ENCODE peak calls at places on chromosomes 1 and 21, in four cellular contexts. L, P, O and Y are unnamed samples. For H3K4me1, the result is how much of the 10 kb centered on the place peaks cover.

GRCh38 chr1:233240839-233241682 is 54.5 kb downstream of the PCNX2 start:
- DNase-seq in P (no peak), O (peak), L (peak), Y (peak)

GRCh38 chr1:209630383-209631219 is 21.6 kb downstream of the LAMB3 start:
- DNase-seq in L (no peak), O (no peak), P (no peak), Y (no peak)

GRCh38 chr1:43590389-43590788 is 59.6 kb upstream of the KDM4A start:
- DNase-seq in P (no peak), O (no peak), L (no peak), Y (no peak)

GRCh38 chr1:91124989-91125417 is 103.2 kb upstream of the ZNF644 start:
- DNase-seq in L (peak), O (no peak), P (no peak), Y (no peak)

GRCh38 chr1:234970371-234970730 is 158.3 kb downstream of the TOMM20 start:
- DNase-seq in L (peak), P (no peak), O (no peak), Y (peak)

GRCh38 chr1:3518256-3518655 is 63.8 kb downstream of the ARHGEF16 start:
- DNase-seq in P (peak), L (no peak), O (no peak), Y (no peak)

GRCh38 chr1:202687819-202688218 is 22.4 kb downstream of the SYT2 start:
- DNase-seq in P (no peak), O (no peak), L (no peak), Y (no peak)

GRCh38 chr1:22750671-22751016 is 40.0 kb downstream of the EPHB2 start:
- DNase-seq in O (no peak), L (no peak), P (no peak), Y (peak)

GRCh38 chr21:43332872-43333300 is 94.0 kb downstream of the SIK1 start:
- DNase-seq in O (no peak), P (no peak), L (no peak), Y (no peak)
- H3K27ac ChIP-seq in O (peak), P (no peak), L (peak), Y (peak)

GRCh38 chr1:160653620-160654016 is 6.8 kb upstream of the SLAMF1 start:
- DNase-seq in L (no peak), P (no peak), O (no peak), Y (no peak)

GRCh38 chr1:160657477-160657820 is 10.6 kb upstream of the SLAMF1 start:
- DNase-seq in O (no peak), P (no peak), L (no peak), Y (no peak)

GRCh38 chr1:160651428-160652064 is 4.7 kb upstream of the SLAMF1 start:
- DNase-seq in O (no peak), L (no peak), P (no peak), Y (no peak)

GRCh38 chr1:160656737-160657476 is 10.1 kb upstream of the SLAMF1 start:
- DNase-seq in P (no peak), L (no peak), O (no peak), Y (no peak)

GRCh38 chr1:160652924-160653619 is 6.2 kb upstream of the SLAMF1 start:
- DNase-seq in L (no peak), O (no peak), P (no peak), Y (no peak)
- H3K4me1 ChIP-seq in L (under half), O (under half), P (half or more), Y (under half)

GRCh38 chr1:36279789-36280296 is 26.3 kb upstream of the SH3D21 start:
- DNase-seq in O (no peak), L (no peak), P (no peak), Y (no peak)
- H3K27ac ChIP-seq in O (no peak), L (no peak), P (peak), Y (peak)

DNA sequence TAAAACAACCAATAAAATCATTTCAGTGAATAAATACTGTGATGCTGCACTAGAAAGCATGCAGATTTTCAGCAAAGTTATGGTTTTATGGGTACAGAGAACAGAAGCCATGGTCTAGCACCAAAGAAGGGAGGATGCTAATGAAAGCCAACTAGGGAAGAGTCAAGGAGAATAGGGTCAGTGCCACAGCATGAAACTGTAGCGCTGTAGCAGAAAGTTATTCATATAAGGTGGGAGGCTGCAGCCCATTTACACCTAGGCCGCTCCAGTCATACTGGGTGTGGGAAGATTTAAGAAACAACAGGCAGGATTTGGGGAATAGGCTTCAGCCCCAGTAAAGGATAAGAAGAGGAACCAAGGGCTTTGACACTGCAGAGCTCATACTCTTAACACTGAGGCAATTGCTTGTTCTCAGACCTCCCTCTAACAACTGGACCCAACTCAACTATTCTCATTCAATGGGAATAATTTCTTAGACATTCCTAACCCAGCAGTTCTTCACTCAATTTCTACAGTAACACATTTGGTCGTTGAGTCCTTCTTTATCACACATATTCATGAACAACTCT is 4.4 kb downstream of the IFI16 start:
- DNase-seq in O (no peak), L (no peak), P (no peak), Y (no peak)
- H3K4me1 ChIP-seq in O (under half), L (under half), P (half or more), Y (under half)